ENCODE peak calls at places on chromosomes 6 and 20, in six cellular contexts. L is IMR-90; M is tibial nerve; Y is left ventricle myocardium inferior; E is CD8-positive, alpha-beta T cell; H is tibial artery. O is an unnamed sample.

GRCh38 chr6:24985313-24985712 is 49.6 kb upstream of the RIPOR2 start:
- DNase-seq in L (no peak), M (no peak), Y (no peak), E (no peak), H (no peak), O (no peak)

GRCh38 chr20:38007526-38007925 is 25.7 kb downstream of the TTI1 start:
- DNase-seq in L (no peak), M (no peak), Y (no peak), E (no peak), H (no peak), O (no peak)

GRCh38 chr6:117346142-117346930 is 79.4 kb downstream of the ROS1 start:
- DNase-seq in L (peak; percentile 28), M (no peak), Y (no peak), E (no peak), H (no peak), O (peak; percentile 6)

GRCh38 chr20:57948177-57948955 is 238.6 kb upstream of the PMEPA1 start:
- DNase-seq in L (no peak), M (no peak), Y (no peak), E (no peak), H (no peak), O (no peak)

GRCh38 chr6:87407531-87407895 is 259 bp upstream of the CFAP206 start:
- DNase-seq in L (peak; percentile 41), M (no peak), Y (no peak), E (no peak), H (no peak), O (peak; percentile 70)

GRCh38 chr6:32147401-32148132 is 4.2 kb downstream of the PRRT1 start:
- DNase-seq in L (no peak), M (no peak), Y (no peak), E (no peak), H (no peak), O (no peak)

GRCh38 chr6:74871757-74872156 is 334.1 kb downstream of the COL12A1 start:
- DNase-seq in L (peak; percentile 63), M (peak; percentile 9), Y (no peak), E (no peak), H (no peak), O (peak; percentile 41)

GRCh38 chr6:138597336-138597735 is 98.0 kb upstream of the NHSL1 start:
- DNase-seq in L (peak; percentile 68), M (no peak), Y (no peak), E (no peak), H (no peak), O (no peak)

GRCh38 chr6:53975966-53976610 is 135.2 kb upstream of the MLIP start:
- DNase-seq in L (peak; percentile 39), M (no peak), Y (no peak), E (no peak), H (no peak), O (no peak)

GRCh38 chr6:168828035-168828434 is 387.1 kb downstream of the SMOC2 start:
- DNase-seq in L (no peak), M (no peak), Y (no peak), E (no peak), H (no peak), O (no peak)

GRCh38 chr6:14547284-14548001 is 429.9 kb downstream of the CD83 start:
- DNase-seq in L (no peak), M (no peak), Y (no peak), E (no peak), H (no peak), O (no peak)

GRCh38 chr6:106101466-106101865 is 15.3 kb downstream of the PRDM1 start:
- DNase-seq in L (no peak), M (no peak), Y (no peak), E (no peak), H (no peak), O (no peak)
- TF ChIP-seq CTCF in L (no peak), M (no peak), Y (no peak), E (no peak), H (no peak), O (no peak)

DNA sequence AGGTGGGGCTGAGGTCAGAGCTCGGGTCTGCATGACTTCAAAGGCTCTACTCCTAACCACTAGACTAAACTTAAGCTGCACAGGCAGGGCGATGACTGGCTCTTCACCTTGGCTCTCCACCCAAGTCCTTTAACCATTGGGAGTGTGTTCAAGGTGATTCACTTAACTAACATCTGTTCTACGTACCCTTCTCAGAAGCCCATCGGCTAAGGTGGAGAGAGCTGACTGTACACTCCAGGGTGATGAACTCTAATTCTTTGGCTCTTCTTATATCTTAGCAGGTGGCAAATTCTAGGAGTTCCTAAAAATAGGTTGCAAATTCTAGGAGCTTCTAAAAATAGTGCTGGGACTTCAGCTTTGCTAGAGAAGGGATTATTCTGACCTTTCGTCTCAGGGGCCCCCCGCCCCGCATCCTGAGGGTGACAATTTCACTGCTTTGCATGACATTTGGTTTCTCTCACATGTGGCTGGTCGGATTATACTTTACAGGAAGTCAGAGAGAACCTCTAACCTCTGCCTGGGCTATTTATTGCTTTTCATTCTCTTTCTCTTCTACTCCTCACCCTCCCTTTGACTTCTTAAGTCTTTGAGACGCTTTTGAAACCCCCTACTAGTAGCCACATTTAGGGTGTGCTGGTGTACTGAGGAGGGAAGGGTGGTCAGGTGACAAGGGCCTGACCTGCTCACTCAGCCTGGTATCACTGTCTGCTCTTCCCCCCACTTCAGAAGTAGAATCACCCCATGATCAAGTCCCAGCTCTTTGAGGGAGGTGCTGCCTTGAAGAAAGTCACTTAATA is 55.5 kb downstream of the PRDM1 start:
- DNase-seq in L (no peak), M (no peak), Y (no peak), E (no peak), H (no peak), O (no peak)
- H3K4me3 ChIP-seq in L (no peak overlapping the region), M (no peak overlapping the region), Y (no peak overlapping the region), E (no peak overlapping the region), H (no peak overlapping the region), O (no peak overlapping the region)

GRCh38 chr6:1334725-1335124 is 22.8 kb downstream of the FOXQ1 start:
- DNase-seq in L (no peak), M (no peak), Y (no peak), E (no peak), H (no peak), O (no peak)
- TF ChIP-seq CTCF in L (no peak), M (no peak), Y (no peak), E (no peak), H (no peak), O (no peak)

GRCh38 chr20:51789434-51789833 is 12.9 kb downstream of the SALL4 start:
- DNase-seq in L (no peak), M (no peak), Y (no peak), E (no peak), H (no peak), O (no peak)
- H3K4me3 ChIP-seq in L (no peak overlapping the region), M (no peak overlapping the region), Y (no peak overlapping the region), E (no peak overlapping the region), H (no peak overlapping the region), O (no peak overlapping the region)

GRCh38 chr20:11582073-11582472 is 335.6 kb upstream of the BTBD3 start:
- DNase-seq in L (no peak), M (no peak), Y (no peak), E (no peak), H (no peak), O (no peak)

GRCh38 chr20:11581271-11581670 is 336.4 kb upstream of the BTBD3 start:
- DNase-seq in L (no peak), M (no peak), Y (no peak), E (no peak), H (no peak), O (no peak)

GRCh38 chr20:11588875-11589274 is 328.8 kb upstream of the BTBD3 start:
- DNase-seq in L (no peak), M (no peak), Y (no peak), E (no peak), H (no peak), O (no peak)

GRCh38 chr20:11585752-11586352 is 331.8 kb upstream of the BTBD3 start:
- DNase-seq in L (peak; percentile 22), M (no peak), Y (no peak), E (no peak), H (no peak), O (peak; percentile 24)
- TF ChIP-seq CTCF in L (peak; percentile 40), M (peak; percentile 5), Y (no peak), E (no peak), H (no peak), O (peak; percentile 29)